ENCODE peak calls at places on chromosome 17, in six cellular contexts. L is SJCRH30; M is cardiac muscle cell; K is neuronal stem cell; A is GM23338; J is effector memory CD4-positive, alpha-beta T cell. D is an unnamed sample.
A peak's percentile ranks its signal among the peaks of the same experiment; 100 is the strongest.

GRCh38 chr17:29625037-29625750 is 2.5 kb upstream of the CORO6 start:
- DNase-seq in M (no peak), L (no peak), J (no peak), K (no peak), A (peak; percentile 75), D (no peak)

GRCh38 chr17:41680426-41681040 is 8.2 kb upstream of the EIF1 start:
- DNase-seq in M (no peak), L (no peak), A (no peak), K (no peak), J (no peak), D (no peak)

GRCh38 chr17:72935984-72936383 is 156.5 kb downstream of the SLC39A11 start:
- DNase-seq in J (no peak), K (no peak), L (no peak), M (no peak), A (no peak), D (no peak)

GRCh38 chr17:58626905-58627304 is 64.9 kb downstream of the TEX14 start:
- DNase-seq in A (no peak), K (no peak), L (no peak), J (no peak), M (no peak), D (no peak)

GRCh38 chr17:45970659-45971058 is 28.4 kb upstream of the STH start:
- DNase-seq in L (no peak), J (no peak), A (no peak), M (no peak), K (no peak), D (no peak)

GRCh38 chr17:8391711-8392110 is 5.9 kb downstream of the RNF222 start:
- DNase-seq in M (no peak), J (no peak), A (no peak), L (peak; percentile 38), K (no peak), D (no peak)

GRCh38 chr17:80060629-80061028 is 24.2 kb downstream of the CCDC40 start:
- DNase-seq in A (no peak), M (no peak), K (no peak), J (no peak), L (no peak), D (no peak)

GRCh38 chr17:79287743-79288142 is 213.1 kb downstream of the ENGASE start:
- DNase-seq in K (no peak), L (no peak), M (no peak), J (no peak), A (no peak), D (no peak)

GRCh38 chr17:79097226-79098055 is 22.8 kb downstream of the ENGASE start:
- DNase-seq in M (no peak), J (no peak), L (no peak), A (peak; percentile 82), K (no peak), D (no peak)

GRCh38 chr17:79980246-79981043 is 55.2 kb downstream of the TBC1D16 start:
- DNase-seq in J (no peak), A (no peak), M (no peak), K (no peak), L (no peak), D (peak; percentile 7)

GRCh38 chr17:22337467-22337866 is 645.1 kb downstream of the KCNJ18 start:
- DNase-seq in A (no peak), K (no peak), L (no peak), M (no peak), J (no peak), D (peak; percentile 9)

GRCh38 chr17:7523033-7523432 is 25.8 kb upstream of the TNFSF12 start:
- DNase-seq in A (peak; percentile 94), K (no peak), J (peak; percentile 26), L (peak; percentile 5), M (no peak), D (peak; percentile 11)

GRCh38 chr17:49748223-49748622 is 15.7 kb downstream of the FAM117A start:
- DNase-seq in A (no peak), L (no peak), M (no peak), J (peak; percentile 50), K (no peak), D (no peak)

GRCh38 chr17:50028207-50029120 is 27.4 kb upstream of the ITGA3 start:
- DNase-seq in K (no peak), J (no peak), L (peak; percentile 61), A (peak; percentile 83), M (peak; percentile 46), D (no peak)

GRCh38 chr17:50469005-50469605 is 425 bp upstream of the CHAD start:
- DNase-seq in M (no peak), K (no peak), A (peak; percentile 50), J (no peak), L (no peak), D (no peak)

GRCh38 chr17:74513987-74514631 is 17.2 kb downstream of the CD300LB start:
- DNase-seq in L (peak; percentile 42), M (peak; percentile 40), A (peak; percentile 77), J (peak; percentile 49), K (peak; percentile 36), D (peak; percentile 28)

GRCh38 chr17:73189417-73190099 is 3.3 kb upstream of the COG1 start:
- DNase-seq in L (peak; percentile 34), J (no peak), K (peak; percentile 29), A (peak; percentile 68), M (peak; percentile 65), D (peak; percentile 92)

GRCh38 chr17:77727216-77727615 is 231.3 kb upstream of the TNRC6C start:
- DNase-seq in M (no peak), K (no peak), J (no peak), A (no peak), L (no peak), D (no peak)
- H3K27ac ChIP-seq in M (no peak overlapping the region), K (no peak overlapping the region), J (no peak overlapping the region), A (no peak overlapping the region), L (no peak overlapping the region), D (peak overlapping the region; percentile 82)

DNA sequence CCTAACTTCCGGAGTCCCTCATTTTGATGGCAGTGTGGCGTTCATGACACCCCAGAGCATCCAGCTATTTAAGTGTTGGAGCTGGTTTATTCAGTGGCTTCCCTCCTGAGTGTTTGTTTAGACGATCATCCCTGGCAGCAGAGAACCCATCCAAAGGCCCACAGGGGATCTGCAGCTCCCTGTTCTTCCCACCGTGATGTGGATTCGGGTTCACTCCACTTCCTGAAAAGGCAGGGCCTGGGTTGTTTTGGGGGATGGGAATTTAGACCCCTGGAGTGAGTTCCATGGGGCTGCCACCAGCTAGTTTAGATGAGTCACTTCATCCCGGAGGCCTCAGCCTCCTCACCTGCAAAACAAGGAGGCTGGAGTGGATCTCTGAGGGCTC is 2.3 kb downstream of the KSR1 start:
- DNase-seq in M (no peak), J (no peak), L (no peak), A (peak; percentile 59), K (peak; percentile 26), D (no peak)
- H3K4me3 ChIP-seq in M (no peak overlapping the region), J (no peak overlapping the region), L (no peak overlapping the region), A (peak overlapping the region; percentile 96), K (no peak overlapping the region), D (peak overlapping the region; percentile 85)

GRCh38 chr17:40178021-40178601 is 841 bp downstream of the RAPGEFL1 start:
- DNase-seq in M (peak; percentile 39), K (no peak), L (no peak), J (no peak), A (peak; percentile 78), D (no peak)

GRCh38 chr17:40174528-40174927 is 2.7 kb upstream of the RAPGEFL1 start:
- DNase-seq in K (no peak), J (no peak), L (no peak), M (no peak), A (no peak), D (no peak)

GRCh38 chr17:40177275-40177874 is at the start of gene RAPGEFL1:
- DNase-seq in M (peak; percentile 89), J (peak; percentile 69), K (peak; percentile 75), A (peak; percentile 87), L (no peak), D (peak; percentile 91)

GRCh38 chr17:40175928-40176327 is 1.3 kb upstream of the RAPGEFL1 start:
- DNase-seq in K (no peak), A (peak; percentile 33), M (no peak), L (no peak), J (no peak), D (no peak)

GRCh38 chr17:40176409-40177110 is 710 bp upstream of the RAPGEFL1 start:
- DNase-seq in A (no peak), M (no peak), L (no peak), K (no peak), J (no peak), D (no peak)
- H3K27ac ChIP-seq in A (peak overlapping the region; percentile 45), M (no peak overlapping the region), L (no peak overlapping the region), K (peak overlapping the region; percentile 33), J (no peak overlapping the region), D (peak overlapping the region; percentile 1)

DNA sequence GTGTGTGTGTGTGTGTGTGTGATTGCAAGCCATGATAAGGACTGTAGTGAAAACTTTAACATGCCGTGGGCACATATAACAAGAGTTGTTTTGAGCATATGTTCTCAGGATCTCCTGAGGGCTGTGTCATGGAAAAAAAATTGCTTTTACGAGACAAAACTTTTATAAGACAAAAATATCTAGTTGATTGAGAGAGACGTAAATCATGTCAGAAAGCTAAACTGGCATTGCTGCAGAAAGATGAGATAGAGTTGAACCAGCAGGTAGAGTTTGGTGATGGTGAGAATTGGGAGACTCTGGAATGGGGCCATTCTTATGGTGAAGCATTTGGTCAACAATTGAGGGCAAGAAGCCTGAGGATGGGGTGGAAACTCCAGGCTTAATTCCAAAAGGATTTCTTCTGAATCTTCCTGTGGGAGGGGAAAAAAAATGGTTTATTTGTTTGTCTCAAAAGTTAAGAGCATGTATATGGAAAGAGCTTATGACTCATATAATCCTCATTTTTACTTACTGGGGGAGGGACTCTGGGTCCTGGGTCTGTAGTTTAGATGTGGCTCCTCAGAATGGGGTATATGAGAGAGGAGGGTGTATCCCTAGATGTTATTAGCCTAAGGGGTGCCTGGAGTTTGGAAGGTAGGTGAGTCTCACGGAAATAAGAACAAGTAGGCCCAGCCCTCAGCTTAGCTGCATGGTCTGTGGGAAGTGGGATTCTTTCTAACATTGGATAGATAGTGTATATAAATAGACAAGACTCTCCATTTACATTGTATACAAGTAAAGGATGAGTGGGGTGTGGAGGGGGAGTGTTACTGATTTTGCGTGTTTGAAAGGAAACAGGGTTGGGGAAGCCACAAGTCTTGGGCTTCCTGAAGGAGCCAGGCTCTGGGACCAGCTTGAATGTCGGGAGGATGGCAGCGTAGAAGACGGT is 7.1 kb downstream of the MINK1 start:
- DNase-seq in K (no peak), J (no peak), M (no peak), A (no peak), L (no peak), D (no peak)
- H3K4me3 ChIP-seq in K (no peak overlapping the region), J (no peak overlapping the region), M (no peak overlapping the region), A (no peak overlapping the region), L (no peak overlapping the region), D (no peak overlapping the region)

DNA sequence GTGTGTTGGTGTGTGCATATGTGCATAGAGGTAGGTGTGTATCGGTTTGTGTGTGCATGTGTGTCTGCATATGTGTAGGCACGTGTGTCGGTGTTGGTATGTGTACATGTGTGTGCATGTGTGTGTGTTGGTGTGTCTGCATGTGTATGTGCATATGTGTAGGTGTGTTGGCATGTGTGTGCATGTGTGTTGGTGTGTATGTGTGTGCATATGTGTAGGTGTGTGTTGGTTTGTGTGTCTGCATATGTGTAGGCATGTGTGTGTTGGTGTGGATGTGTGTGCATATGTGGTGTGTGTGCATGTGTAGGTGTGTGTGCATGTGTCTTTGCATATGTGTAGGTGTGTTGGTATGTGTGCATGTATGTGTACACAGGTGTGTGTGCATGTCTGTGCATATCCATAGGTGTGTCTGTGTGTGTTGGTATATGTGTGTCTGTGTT is 3.9 kb upstream of the AATK start:
- DNase-seq in J (no peak), K (no peak), A (no peak), M (no peak), L (no peak), D (no peak)
- H3K27ac ChIP-seq in J (no peak overlapping the region), K (no peak overlapping the region), A (no peak overlapping the region), M (no peak overlapping the region), L (no peak overlapping the region), D (no peak overlapping the region)